ENCODE peak calls at places on chromosomes 2 and 18, in six cellular contexts. One of them, this sample, is unnamed.

GRCh38 chr2:209974566-209974965 is 27.9 kb upstream of the RPE start:
- DNase-seq in NCI-H2081: no peak
- DNase-seq in PC-3: peak
- DNase-seq in activated T-cell treated with anti-CD3 and anti-CD28 coated beads for 24 hours: no peak
- DNase-seq in AML-193: no peak
- DNase-seq in H54: no peak
- DNase-seq in this sample: peak

GRCh38 chr2:191244350-191244749 is 854 bp upstream of the MYO1B start:
- DNase-seq in NCI-H2081: no peak
- DNase-seq in PC-3: no peak
- DNase-seq in activated T-cell treated with anti-CD3 and anti-CD28 coated beads for 24 hours: no peak
- DNase-seq in AML-193: no peak
- DNase-seq in H54: no peak
- DNase-seq in this sample: no peak

GRCh38 chr2:197204855-197205254 is 105.7 kb downstream of the ANKRD44 start:
- DNase-seq in NCI-H2081: no peak
- DNase-seq in PC-3: no peak
- DNase-seq in activated T-cell treated with anti-CD3 and anti-CD28 coated beads for 24 hours: no peak
- DNase-seq in AML-193: no peak
- DNase-seq in H54: no peak
- DNase-seq in this sample: no peak

GRCh38 chr2:231452799-231453508 is 11.3 kb downstream of the NCL start:
- DNase-seq in NCI-H2081: no peak
- DNase-seq in PC-3: peak
- DNase-seq in activated T-cell treated with anti-CD3 and anti-CD28 coated beads for 24 hours: no peak
- DNase-seq in AML-193: no peak
- DNase-seq in H54: no peak
- DNase-seq in this sample: peak

GRCh38 chr2:127814677-127815076 is 3.7 kb upstream of the WDR33 start:
- DNase-seq in NCI-H2081: no peak
- DNase-seq in PC-3: no peak
- DNase-seq in activated T-cell treated with anti-CD3 and anti-CD28 coated beads for 24 hours: no peak
- DNase-seq in AML-193: no peak
- DNase-seq in H54: no peak
- DNase-seq in this sample: no peak

GRCh38 chr2:65458999-65459398 is 26.6 kb upstream of the SPRED2 start:
- DNase-seq in NCI-H2081: no peak
- DNase-seq in PC-3: peak
- DNase-seq in activated T-cell treated with anti-CD3 and anti-CD28 coated beads for 24 hours: no peak
- DNase-seq in AML-193: no peak
- DNase-seq in H54: no peak
- DNase-seq in this sample: peak

GRCh38 chr18:41761329-41762028 is 193.6 kb upstream of the PIK3C3 start:
- DNase-seq in NCI-H2081: no peak
- DNase-seq in PC-3: peak
- DNase-seq in activated T-cell treated with anti-CD3 and anti-CD28 coated beads for 24 hours: no peak
- DNase-seq in AML-193: peak
- DNase-seq in H54: peak
- DNase-seq in this sample: peak

GRCh38 chr2:229835601-229836283 is 86.1 kb downstream of the TRIP12 start:
- DNase-seq in NCI-H2081: no peak
- DNase-seq in PC-3: peak
- DNase-seq in activated T-cell treated with anti-CD3 and anti-CD28 coated beads for 24 hours: no peak
- DNase-seq in AML-193: no peak
- DNase-seq in H54: no peak
- DNase-seq in this sample: no peak

GRCh38 chr2:3651686-3652516 is 6.1 kb upstream of the ALLC start:
- DNase-seq in NCI-H2081: peak
- DNase-seq in PC-3: peak
- DNase-seq in activated T-cell treated with anti-CD3 and anti-CD28 coated beads for 24 hours: peak
- DNase-seq in AML-193: peak
- DNase-seq in H54: no peak
- DNase-seq in this sample: peak

GRCh38 chr2:158965731-158966130 is 2.7 kb upstream of the TANC1 start:
- DNase-seq in NCI-H2081: no peak
- DNase-seq in PC-3: no peak
- DNase-seq in activated T-cell treated with anti-CD3 and anti-CD28 coated beads for 24 hours: no peak
- DNase-seq in AML-193: no peak
- DNase-seq in H54: no peak
- DNase-seq in this sample: no peak